ENCODE peak calls at places on chromosomes 13 and 19, in eight cellular contexts. Z is stomach, L is transverse colon, Q is esophagus muscularis mucosa, C is breast epithelium, R is prostate gland, M is sigmoid colon, T is GM12891. S is an unnamed sample.

GRCh38 chr13:42924290-42924803 is 67.7 kb downstream of the EPSTI1 start:
- DNase-seq in T (no peak), C (no peak), Z (no peak), L (no peak), M (no peak), R (peak), Q (no peak), S (no peak)

GRCh38 chr19:10505583-10506229 is 2.5 kb upstream of the KEAP1 start:
- DNase-seq in C (peak), L (peak), M (peak), Q (peak), Z (peak), T (no peak), R (peak), S (no peak)

GRCh38 chr13:35157143-35157755 is 215.2 kb downstream of the NBEA start:
- DNase-seq in Q (no peak), R (peak), C (no peak), Z (no peak), L (peak), M (no peak), T (no peak), S (no peak)

GRCh38 chr13:23956106-23956505 is 58.8 kb upstream of the C1QTNF9B start:
- DNase-seq in R (no peak), T (no peak), Z (no peak), Q (no peak), M (no peak), L (peak), C (no peak), S (no peak)

GRCh38 chr13:105918842-105919741 is 616.4 kb downstream of the EFNB2 start:
- DNase-seq in Z (peak), C (no peak), L (peak), Q (no peak), R (peak), M (no peak), T (no peak), S (no peak)

GRCh38 chr13:51769455-51770127 is 34.4 kb downstream of the DHRS12 start:
- DNase-seq in Q (peak), L (no peak), Z (peak), R (peak), M (peak), C (no peak), T (no peak), S (no peak)

GRCh38 chr19:17575871-17576757 is 20.7 kb downstream of the COLGALT1 start:
- DNase-seq in Q (no peak), T (no peak), M (no peak), R (no peak), Z (no peak), L (peak), C (no peak), S (no peak)

GRCh38 chr19:33748231-33748630 is 48.4 kb upstream of the KCTD15 start:
- DNase-seq in C (no peak), M (no peak), Z (no peak), R (no peak), Q (no peak), L (no peak), T (no peak), S (no peak)

GRCh38 chr19:37979547-37980082 is 72.6 kb downstream of the SIPA1L3 start:
- DNase-seq in Z (peak), R (peak), C (no peak), L (peak), Q (no peak), T (no peak), M (no peak), S (no peak)

GRCh38 chr13:63636231-63636993 is 2220.8 kb upstream of the PCDH20 start:
- DNase-seq in R (no peak), Z (no peak), Q (no peak), L (no peak), M (no peak), C (no peak), T (no peak), S (no peak)

GRCh38 chr19:41001243-41001971 is 10.3 kb downstream of the CYP2B6 start:
- DNase-seq in Q (no peak), M (no peak), L (no peak), C (no peak), Z (no peak), T (no peak), R (no peak), S (no peak)

GRCh38 chr13:102405499-102406079 is 3.7 kb upstream of the FGF14 start:
- DNase-seq in Z (no peak), C (no peak), M (no peak), R (no peak), L (no peak), Q (no peak), T (no peak), S (no peak)

GRCh38 chr13:101916108-101916757 is 463.8 kb downstream of the ITGBL1 start:
- DNase-seq in C (no peak), R (no peak), Z (no peak), L (no peak), Q (no peak), T (no peak), M (no peak), S (no peak)

GRCh38 chr13:63625869-63626268 is 2210.2 kb upstream of the PCDH20 start:
- DNase-seq in Z (no peak), Q (no peak), T (no peak), R (no peak), L (no peak), M (no peak), C (no peak), S (no peak)

GRCh38 chr19:4456843-4457653 is 546 bp downstream of the UBXN6 start:
- DNase-seq in Z (peak), R (no peak), M (no peak), C (no peak), L (peak), Q (no peak), T (peak), S (peak)

GRCh38 chr19:23002690-23003422 is at the start of gene ZNF728:
- DNase-seq in L (peak), Z (no peak), M (peak), R (no peak), C (peak), Q (peak), T (no peak), S (no peak)

GRCh38 chr13:48236528-48237353 is 3.7 kb downstream of the ITM2B start:
- DNase-seq in Z (no peak), C (no peak), R (no peak), Q (no peak), L (no peak), M (no peak), T (no peak), S (no peak)

GRCh38 chr13:26254583-26255102 is 714 bp downstream of the CDK8 start:
- DNase-seq in L (peak), R (peak), M (peak), Z (peak), Q (no peak), T (peak), C (peak), S (peak)

GRCh38 chr13:49240017-49240416 is 7.7 kb upstream of the CDADC1 start:
- DNase-seq in L (no peak), Z (no peak), M (no peak), C (no peak), R (no peak), T (no peak), Q (no peak), S (no peak)

GRCh38 chr19:39160889-39161672 is 35.5 kb downstream of the PAK4 start:
- DNase-seq in L (no peak), M (no peak), R (peak), T (no peak), C (peak), Z (no peak), Q (no peak), S (no peak)

GRCh38 chr13:51212808-51213728 is 9.1 kb upstream of the FAM124A start:
- DNase-seq in C (no peak), R (no peak), T (no peak), Z (no peak), M (no peak), Q (no peak), L (no peak), S (no peak)

GRCh38 chr13:106899444-106899843 is 331.5 kb upstream of the ARGLU1 start:
- DNase-seq in T (no peak), C (no peak), M (no peak), R (no peak), Z (no peak), L (no peak), Q (no peak), S (no peak)

GRCh38 chr19:35013047-35013819 is 13.1 kb downstream of the GRAMD1A start:
- DNase-seq in R (peak), M (peak), L (peak), T (peak), Z (peak), Q (peak), C (no peak), S (peak)

GRCh38 chr19:6995054-6995453 is 26.2 kb downstream of the MBD3L2B start:
- DNase-seq in Q (no peak), M (no peak), C (no peak), T (no peak), L (no peak), Z (no peak), R (no peak), S (no peak)

GRCh38 chr13:35210234-35210633 is 266.3 kb downstream of the MAB21L1 start:
- DNase-seq in R (no peak), Z (no peak), L (no peak), M (no peak), C (no peak), T (no peak), Q (no peak), S (no peak)

GRCh38 chr19:55340784-55341147 is 1.1 kb downstream of the KMT5C start:
- DNase-seq in M (no peak), T (no peak), Q (no peak), C (no peak), Z (no peak), L (peak), R (no peak), S (no peak)

GRCh38 chr13:80716610-80717081 is 375.7 kb upstream of the SPRY2 start:
- DNase-seq in C (no peak), Q (no peak), L (no peak), M (peak), T (no peak), Z (no peak), R (no peak), S (no peak)

GRCh38 chr19:38321646-38322323 is 2.1 kb downstream of the KCNK6 start:
- DNase-seq in Z (no peak), R (no peak), T (no peak), Q (no peak), L (peak), C (no peak), M (peak), S (no peak)

GRCh38 chr13:72645521-72645920 is 81.9 kb downstream of the MZT1 start:
- DNase-seq in T (no peak), Z (no peak), Q (no peak), C (no peak), R (no peak), M (no peak), L (no peak), S (no peak)

GRCh38 chr19:50025794-50026549 is at the start of gene ZNF473:
- DNase-seq in M (peak), L (peak), R (peak), T (peak), C (peak), Q (peak), Z (peak), S (peak)

GRCh38 chr13:97067342-97067895 is 73.1 kb upstream of the OXGR1 start:
- DNase-seq in C (no peak), M (no peak), Z (no peak), T (no peak), L (no peak), Q (no peak), R (no peak), S (no peak)

GRCh38 chr19:45354443-45354842 is 13.9 kb downstream of the KLC3 start:
- DNase-seq in Z (no peak), L (no peak), Q (no peak), C (no peak), T (no peak), R (no peak), M (no peak), S (peak)
- TF ChIP-seq POLR2A in Z (no peak), L (no peak), Q (no peak), C (no peak), T (no peak), R (no peak), M (no peak), S (no peak)

DNA sequence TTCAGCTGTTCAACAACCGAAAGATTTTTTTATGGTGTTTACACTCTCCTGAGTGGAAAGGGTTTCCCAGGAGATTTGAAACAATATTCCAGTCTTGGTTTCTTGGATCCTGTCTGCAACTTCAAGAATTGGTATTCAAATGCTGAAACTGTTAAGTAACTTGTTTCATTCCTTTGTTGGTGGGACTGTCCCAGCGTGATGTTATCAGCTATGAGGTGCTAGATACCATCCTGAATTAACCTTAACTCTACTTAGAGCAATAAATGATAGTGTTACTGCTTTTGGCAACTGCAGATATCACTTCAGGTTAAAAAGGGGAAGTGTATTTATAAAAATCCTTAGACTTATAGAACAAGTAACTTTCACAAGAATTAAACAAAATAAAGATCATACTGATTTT is 78.5 kb upstream of the DIAPH3 start:
- DNase-seq in Z (no peak), Q (no peak), L (no peak), T (no peak), R (no peak), M (no peak), C (no peak), S (no peak)
- TF ChIP-seq POLR2AphosphoS5 in Z (no peak), Q (no peak), L (no peak), T (no peak), R (no peak), M (no peak), C (no peak), S (no peak)

DNA sequence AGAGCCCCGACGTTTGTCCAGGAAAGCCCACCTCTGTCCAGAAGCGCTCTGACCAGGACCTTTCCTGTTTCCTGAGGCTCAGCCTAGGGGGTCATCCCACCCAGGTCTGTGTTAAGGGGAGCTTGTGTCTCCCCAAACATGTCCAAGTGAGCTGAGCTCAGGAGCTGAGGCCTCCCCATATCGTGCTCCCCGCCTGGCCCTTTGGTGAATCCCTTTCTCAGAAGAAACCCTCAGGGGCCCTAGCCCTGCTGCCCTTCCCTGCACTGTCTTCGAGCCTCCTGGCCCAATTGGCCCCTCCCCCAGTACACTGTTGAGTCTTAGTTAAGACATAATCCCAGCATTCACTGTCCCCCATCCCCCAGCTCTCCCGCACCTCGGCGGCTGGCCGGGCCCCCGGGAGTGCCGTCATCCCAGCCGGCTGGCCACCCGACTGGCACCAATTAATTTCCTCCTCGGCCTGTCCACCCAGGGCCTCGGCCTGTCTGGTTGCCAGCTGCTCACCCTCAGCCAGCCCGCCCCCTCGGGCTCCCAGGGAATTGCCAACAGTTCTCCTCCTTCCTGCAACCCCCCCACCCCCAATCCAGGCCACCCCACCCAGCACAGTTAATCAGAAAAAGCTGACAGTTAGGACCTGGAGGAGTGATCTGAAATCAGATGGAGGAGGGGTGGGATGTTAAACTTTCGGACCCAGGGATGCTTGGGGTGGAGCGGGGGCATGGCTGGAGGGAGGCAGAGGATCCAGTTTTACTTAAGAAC is 13.6 kb downstream of the IER2 start:
- DNase-seq in Z (peak), T (no peak), M (peak), L (peak), C (peak), R (peak), Q (peak), S (no peak)
- TF ChIP-seq POLR2A in Z (no peak), T (no peak), M (no peak), L (no peak), C (no peak), R (no peak), Q (peak), S (no peak)

GRCh38 chr19:46745521-46746280 is at the start of gene FKRP:
- DNase-seq in M (no peak), Q (no peak), R (no peak), T (peak), L (no peak), Z (peak), C (no peak), S (no peak)
- TF ChIP-seq POLR2AphosphoS5 in M (no peak), Q (no peak), R (no peak), T (no peak), L (no peak), Z (no peak), C (no peak), S (no peak)

GRCh38 chr13:111123221-111123620 is 8.1 kb downstream of the ARHGEF7 start:
- DNase-seq in R (no peak), L (no peak), M (no peak), Z (no peak), T (no peak), C (no peak), Q (no peak), S (no peak)

GRCh38 chr13:111121421-111121820 is 6.3 kb downstream of the ARHGEF7 start:
- DNase-seq in L (no peak), C (no peak), R (no peak), Z (no peak), M (no peak), T (no peak), Q (no peak), S (no peak)

GRCh38 chr13:111122631-111123030 is 7.5 kb downstream of the ARHGEF7 start:
- DNase-seq in L (no peak), R (no peak), Q (no peak), M (no peak), Z (no peak), C (no peak), T (no peak), S (no peak)

GRCh38 chr13:111120913-111121312 is 5.8 kb downstream of the ARHGEF7 start:
- DNase-seq in T (no peak), C (no peak), L (no peak), Z (no peak), Q (no peak), R (no peak), M (no peak), S (no peak)

GRCh38 chr13:111122056-111122455 is 6.9 kb downstream of the ARHGEF7 start:
- DNase-seq in T (no peak), M (no peak), C (no peak), R (no peak), L (no peak), Q (no peak), Z (no peak), S (no peak)
- TF ChIP-seq POLR2A in T (no peak), M (no peak), C (no peak), R (no peak), L (no peak), Q (no peak), Z (no peak), S (no peak)

GRCh38 chr19:16146112-16146511 is 2.6 kb downstream of the HSH2D start:
- DNase-seq in C (no peak), M (no peak), R (no peak), Q (no peak), Z (no peak), L (no peak), T (no peak), S (no peak)
- TF ChIP-seq POLR2AphosphoS5 in C (no peak), M (no peak), R (no peak), Q (no peak), Z (no peak), L (no peak), T (no peak), S (peak)

GRCh38 chr13:33351324-33351723 is 65.8 kb upstream of the STARD13 start:
- DNase-seq in M (no peak), C (no peak), T (no peak), Q (no peak), L (peak), R (no peak), Z (no peak), S (no peak)
- TF ChIP-seq POLR2A in M (no peak), C (no peak), T (no peak), Q (no peak), L (no peak), R (no peak), Z (no peak), S (no peak)

S was measured in GM12892.